ENCODE peak calls at places on chromosomes 1 and 21, in four cellular contexts. O, L, G and M are unnamed samples.

GRCh38 chr1:90729484-90730246 is 12.6 kb upstream of the BARHL2 start:
- DNase-seq in O (peak; percentile 42), L (no peak), G (no peak), M (peak; percentile 67)

GRCh38 chr1:219261454-219261853 is 87.8 kb downstream of the LYPLAL1 start:
- DNase-seq in O (no peak), L (no peak), G (no peak), M (no peak)

GRCh38 chr1:246537887-246538286 is 28.2 kb downstream of the TFB2M start:
- DNase-seq in O (no peak), L (no peak), G (no peak), M (no peak)

GRCh38 chr1:214404571-214405213 is 123.7 kb downstream of the SMYD2 start:
- DNase-seq in O (no peak), L (no peak), G (no peak), M (no peak)

GRCh38 chr1:112991721-112992120 is 35.7 kb upstream of the SLC16A1 start:
- DNase-seq in O (no peak), L (no peak), G (no peak), M (no peak)

GRCh38 chr1:85612704-85613361 is 32.3 kb downstream of the CCN1 start:
- DNase-seq in O (peak; percentile 29), L (no peak), G (no peak), M (peak; percentile 74)

GRCh38 chr1:92201973-92202372 is 15.7 kb upstream of the C1orf146 start:
- DNase-seq in O (no peak), L (no peak), G (no peak), M (no peak)

GRCh38 chr1:80582980-80583379 is 1217.8 kb upstream of the ADGRL2 start:
- DNase-seq in O (no peak), L (no peak), G (no peak), M (no peak)

GRCh38 chr1:226400519-226401406 is 7.1 kb downstream of the PARP1 start:
- DNase-seq in O (no peak), L (no peak), G (no peak), M (no peak)

GRCh38 chr1:19165501-19165900 is 44.6 kb downstream of the UBR4 start:
- DNase-seq in O (no peak), L (no peak), G (no peak), M (no peak)

GRCh38 chr1:22886211-22886610 is 86.5 kb downstream of the LACTBL1 start:
- DNase-seq in O (no peak), L (no peak), G (no peak), M (peak; percentile 35)

GRCh38 chr1:119774746-119775495 is 6.2 kb upstream of the HMGCS2 start:
- DNase-seq in O (no peak), L (no peak), G (no peak), M (no peak)

GRCh38 chr1:19310061-19310460 is 1.9 kb downstream of the AKR7A2 start:
- DNase-seq in O (no peak), L (no peak), G (no peak), M (no peak)

DNA sequence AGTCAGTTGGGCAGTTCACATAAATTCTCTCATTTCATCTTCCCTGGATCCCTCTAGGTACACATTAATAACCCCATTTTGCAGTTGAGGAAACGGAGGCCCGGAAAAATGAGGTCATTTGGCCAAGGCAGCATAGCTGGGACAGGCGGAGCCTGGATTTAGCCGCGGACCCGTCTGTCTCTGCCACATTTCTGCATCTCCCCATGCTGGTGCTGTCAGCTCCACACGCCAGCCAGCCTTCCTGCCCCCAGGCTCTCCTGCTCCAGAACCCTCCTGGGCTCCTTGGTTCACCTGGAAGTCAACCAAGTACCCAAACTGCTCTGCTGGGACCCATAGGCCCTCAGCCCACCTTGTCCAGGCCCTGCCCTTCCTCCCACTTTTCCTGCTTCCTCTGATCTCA is 7.6 kb downstream of the FOXO6 start:
- DNase-seq in O (no peak), L (no peak), G (no peak), M (no peak)
- H3K27me3 ChIP-seq in O (no peaks in the 10 kb centered on the region), L (no peaks in the 10 kb centered on the region), G (peaks cover 29% of the 10 kb centered on the region), M (no peaks in the 10 kb centered on the region)

GRCh38 chr21:15061747-15062146 is 3.1 kb downstream of the NRIP1 start:
- DNase-seq in O (no peak), L (no peak), G (no peak), M (no peak)

GRCh38 chr21:15063081-15063820 is 1.5 kb downstream of the NRIP1 start:
- DNase-seq in O (no peak), L (no peak), G (no peak), M (peak; percentile 40)

GRCh38 chr21:15061284-15061683 is 3.5 kb downstream of the NRIP1 start:
- DNase-seq in O (no peak), L (no peak), G (no peak), M (no peak)

GRCh38 chr21:15063821-15064575 is 802 bp downstream of the NRIP1 start:
- DNase-seq in O (peak; percentile 56), L (no peak), G (peak; percentile 73), M (peak; percentile 72)

DNA sequence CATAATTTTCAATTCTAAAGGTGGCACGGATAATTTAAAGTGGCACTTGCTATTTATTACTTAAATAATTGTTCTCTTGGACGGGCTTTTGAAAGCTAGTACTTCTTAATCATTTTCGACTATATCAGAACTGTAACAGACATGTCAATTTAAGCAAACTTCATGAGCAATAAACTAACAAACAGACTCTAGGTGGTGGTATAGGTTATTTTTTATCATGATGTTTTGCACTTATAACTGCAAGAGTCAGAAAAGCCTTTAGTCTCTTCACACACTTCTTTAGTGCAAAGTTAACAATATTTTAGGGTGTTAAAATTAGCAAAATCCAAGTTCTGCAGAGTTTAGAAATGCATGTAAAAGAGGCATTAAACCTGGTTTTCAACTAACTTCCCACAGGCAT is 2.2 kb downstream of the NRIP1 start:
- DNase-seq in O (no peak), L (no peak), G (no peak), M (peak; percentile 44)
- TF ChIP-seq CTCF in O (no peak), L (no peak), G (no peak), M (peak; percentile 17)

GRCh38 chr1:77977989-77978292 is 931 bp downstream of the FUBP1 start:
- DNase-seq in O (no peak), L (no peak), G (no peak), M (no peak)
- H3K4me1 ChIP-seq in O (no peaks in the 10 kb centered on the region), L (peaks cover 78% of the 10 kb centered on the region), G (peaks cover 28% of the 10 kb centered on the region), M (peaks cover 24% of the 10 kb centered on the region)

GRCh38 chr21:38675450-38675849 is 130.3 kb upstream of the ETS2 start:
- DNase-seq in O (no peak), L (no peak), G (no peak), M (no peak)
- H3K27me3 ChIP-seq in O (peaks cover 22% of the 10 kb centered on the region), L (no peaks in the 10 kb centered on the region), G (no peaks in the 10 kb centered on the region), M (no peaks in the 10 kb centered on the region)

DNA sequence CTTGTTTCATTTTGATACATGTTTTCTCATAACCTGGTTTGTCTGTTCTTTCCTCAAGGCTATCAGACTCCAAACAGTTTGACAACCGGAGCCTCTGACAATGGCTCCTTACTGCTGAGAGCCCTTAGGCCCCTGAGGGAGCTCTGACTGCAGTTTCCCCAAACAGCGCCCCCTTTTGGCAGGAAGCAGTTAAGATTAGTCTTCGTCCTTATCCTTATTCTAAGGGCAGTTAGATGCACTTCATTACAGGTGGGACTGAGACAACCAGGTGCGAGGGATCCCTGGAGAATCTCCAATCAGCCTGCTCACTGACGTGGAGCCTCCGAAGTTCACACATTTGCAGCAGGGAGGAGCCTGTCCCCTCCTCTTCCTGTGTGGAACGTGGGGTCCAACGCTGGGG is 393.1 kb downstream of the BRINP3 start:
- DNase-seq in O (no peak), L (no peak), G (no peak), M (peak; percentile 1)
- TF ChIP-seq CTCF in O (peak; percentile 6), L (no peak), G (no peak), M (peak; percentile 15)